ENCODE peak calls at places on chromosomes 7 and 10, in ten cellular contexts. W, H, F, A, E, M, C, R, L and D are unnamed samples.

GRCh38 chr7:140053812-140054539 is 8.8 kb downstream of the PARP12 start:
- DNase-seq in H (no peak), M (no peak), R (no peak), W (no peak), C (no peak), A (no peak), L (no peak), E (no peak), F (no peak), D (no peak)

GRCh38 chr7:28853834-28854749 is 104.0 kb downstream of the TRIL start:
- DNase-seq in C (peak), L (peak), H (peak), M (peak), E (peak), A (peak), W (peak), R (peak), F (peak), D (peak)

GRCh38 chr7:80642871-80643270 is 4.4 kb downstream of the CD36 start:
- DNase-seq in E (no peak), H (no peak), C (no peak), W (no peak), L (peak), F (no peak), A (no peak), R (no peak), M (no peak), D (no peak)

GRCh38 chr7:28054531-28055160 is 125.9 kb downstream of the JAZF1 start:
- DNase-seq in H (no peak), E (no peak), L (no peak), C (no peak), A (no peak), M (no peak), F (no peak), W (no peak), R (no peak), D (no peak)

GRCh38 chr10:96118604-96119450 is 11.3 kb upstream of the ZNF518A start:
- DNase-seq in A (no peak), F (no peak), R (no peak), C (no peak), E (no peak), W (peak), M (no peak), L (no peak), H (no peak), D (no peak)

GRCh38 chr10:78461333-78461732 is 427.7 kb downstream of the RPS24 start:
- DNase-seq in L (no peak), H (no peak), C (no peak), F (no peak), R (no peak), E (no peak), W (no peak), A (no peak), M (no peak), D (no peak)

GRCh38 chr7:14734839-14735321 is 167.7 kb downstream of the DGKB start:
- DNase-seq in L (peak), A (peak), F (no peak), C (no peak), H (peak), W (peak), M (no peak), R (no peak), E (no peak), D (no peak)

GRCh38 chr10:2980116-2980515 is 87.2 kb upstream of the PFKP start:
- DNase-seq in C (no peak), L (no peak), R (no peak), F (no peak), W (no peak), E (no peak), A (no peak), H (no peak), M (no peak), D (peak)

GRCh38 chr10:70512149-70512611 is 33.6 kb downstream of the PALD1 start:
- DNase-seq in E (no peak), W (no peak), C (no peak), A (no peak), L (peak), M (no peak), F (no peak), R (no peak), H (no peak), D (peak)

GRCh38 chr7:43443380-43443779 is 139.5 kb upstream of the STK17A start:
- DNase-seq in C (no peak), W (no peak), L (no peak), A (no peak), E (no peak), R (no peak), M (no peak), F (no peak), H (no peak), D (peak)

GRCh38 chr10:60910543-60910942 is 33.4 kb downstream of the RHOBTB1 start:
- DNase-seq in F (no peak), R (no peak), M (peak), W (no peak), E (no peak), C (no peak), A (peak), L (peak), H (no peak), D (no peak)

GRCh38 chr10:128084991-128085390 is 41.2 kb downstream of the MKI67 start:
- DNase-seq in L (no peak), C (no peak), W (no peak), M (no peak), F (no peak), E (no peak), A (no peak), R (no peak), H (no peak), D (no peak)

GRCh38 chr10:129501652-129502436 is 34.8 kb downstream of the MGMT start:
- DNase-seq in E (no peak), L (no peak), H (no peak), R (no peak), W (no peak), M (peak), A (peak), F (no peak), C (no peak), D (no peak)

GRCh38 chr10:32379314-32379949 is 32.5 kb upstream of the EPC1 start:
- DNase-seq in A (no peak), R (no peak), W (no peak), H (peak), C (no peak), E (no peak), M (no peak), F (no peak), L (peak), D (peak)
- TF ChIP-seq POLR2A in A (no peak), R (no peak), W (no peak), H (no peak), C (no peak), E (no peak), M (no peak), F (no peak), L (no peak), D (no peak)

GRCh38 chr7:122988333-122988732 is 7.2 kb downstream of the TAS2R16 start:
- DNase-seq in E (no peak), L (no peak), A (no peak), W (no peak), F (no peak), H (no peak), M (no peak), R (no peak), C (no peak), D (no peak)

GRCh38 chr7:122984021-122984420 is 11.5 kb downstream of the TAS2R16 start:
- DNase-seq in R (no peak), F (no peak), A (no peak), E (no peak), L (no peak), H (no peak), C (no peak), M (no peak), W (no peak), D (no peak)

GRCh38 chr7:122987463-122987862 is 8.0 kb downstream of the TAS2R16 start:
- DNase-seq in R (no peak), M (no peak), A (no peak), H (no peak), C (no peak), E (no peak), L (no peak), W (no peak), F (no peak), D (no peak)

GRCh38 chr7:122989041-122989440 is 6.5 kb downstream of the TAS2R16 start:
- DNase-seq in R (no peak), E (no peak), F (no peak), H (no peak), A (no peak), L (no peak), W (no peak), M (no peak), C (no peak), D (no peak)

DNA sequence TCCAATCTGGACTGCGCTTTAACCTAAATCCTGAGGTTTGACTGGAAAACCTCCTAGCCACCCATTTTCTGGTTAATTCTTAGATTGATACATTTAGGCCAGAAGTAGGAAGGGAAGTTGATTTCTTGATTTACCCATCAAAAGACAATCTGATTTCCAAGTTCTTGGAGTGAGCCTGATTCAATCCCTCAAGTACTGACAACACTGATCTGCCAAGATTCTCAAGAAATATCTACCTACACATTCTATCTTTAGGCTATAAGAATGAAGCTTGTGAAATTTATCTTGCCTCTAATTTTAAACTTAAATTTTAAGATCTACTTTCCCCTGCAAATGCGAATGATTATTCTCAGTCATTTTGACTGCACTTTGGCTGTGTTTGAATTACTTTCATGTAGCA is 5.9 kb downstream of the TAS2R16 start:
- DNase-seq in E (no peak), L (no peak), F (no peak), A (no peak), W (no peak), C (no peak), H (no peak), M (no peak), R (no peak), D (no peak)
- TF ChIP-seq POLR2A in E (no peak), L (no peak), F (no peak), A (no peak), W (no peak), C (no peak), H (no peak), M (no peak), R (no peak), D (no peak)

GRCh38 chr7:75880242-75880641 is 1.4 kb downstream of the RHBDD2 start:
- DNase-seq in C (no peak), W (no peak), M (no peak), H (no peak), A (no peak), F (no peak), L (no peak), E (no peak), R (no peak), D (no peak)

GRCh38 chr7:75878769-75879596 is at the start of gene RHBDD2:
- DNase-seq in W (peak), E (peak), R (peak), L (peak), F (peak), H (peak), A (peak), M (peak), C (peak), D (peak)

GRCh38 chr7:75876126-75876881 is 2.5 kb upstream of the RHBDD2 start:
- DNase-seq in H (no peak), L (peak), A (no peak), M (no peak), C (no peak), F (no peak), E (no peak), W (no peak), R (no peak), D (no peak)

GRCh38 chr7:75879771-75880184 is 944 bp downstream of the RHBDD2 start:
- DNase-seq in M (no peak), C (no peak), E (no peak), H (no peak), A (no peak), L (peak), W (no peak), F (no peak), R (no peak), D (peak)

GRCh38 chr7:75878312-75878768 is 494 bp upstream of the RHBDD2 start:
- DNase-seq in W (no peak), L (no peak), R (no peak), M (no peak), H (no peak), A (no peak), F (no peak), E (no peak), C (no peak), D (no peak)
- TF ChIP-seq POLR2A in W (no peak), L (no peak), R (no peak), M (no peak), H (no peak), A (no peak), F (no peak), E (no peak), C (no peak), D (no peak)

GRCh38 chr7:34991938-34992840 is 45.1 kb downstream of the DPY19L1 start:
- DNase-seq in R (no peak), E (no peak), M (no peak), H (peak), C (no peak), A (peak), F (no peak), L (no peak), W (no peak), D (peak)
- TF ChIP-seq POLR2A in R (no peak), E (no peak), M (no peak), H (no peak), C (no peak), A (no peak), F (no peak), L (no peak), W (no peak), D (no peak)